ENCODE peak calls at places on chromosomes 2 and 18, in six cellular contexts. H is GM23338; A is CD8-positive, alpha-beta T cell; U is foreskin fibroblast; L is OCI-LY7; I is mucosa of descending colon. X is an unnamed sample.

GRCh38 chr18:67788784-67789545 is 272.4 kb upstream of the DSEL start:
- DNase-seq in A (no peak), L (no peak), U (no peak), I (no peak), H (no peak), X (no peak)

GRCh38 chr2:86017901-86018896 is 87.5 kb downstream of the POLR1A start:
- DNase-seq in I (no peak), H (no peak), L (no peak), U (peak), A (no peak), X (peak)

GRCh38 chr2:240429872-240430491 is 5.5 kb upstream of the GPC1 start:
- DNase-seq in L (no peak), U (no peak), A (no peak), H (no peak), I (no peak), X (no peak)

GRCh38 chr2:177393381-177393780 is 808 bp downstream of the AGPS start:
- DNase-seq in H (no peak), U (peak), I (peak), A (no peak), L (no peak), X (peak)

GRCh38 chr2:123840016-123840415 is 185.1 kb upstream of the CNTNAP5 start:
- DNase-seq in I (no peak), L (no peak), H (no peak), U (no peak), A (no peak), X (no peak)

GRCh38 chr2:217216316-217216715 is 356.5 kb upstream of the TNP1 start:
- DNase-seq in U (no peak), H (no peak), I (no peak), L (no peak), A (no peak), X (no peak)

GRCh38 chr2:1707771-1708351 is 36.5 kb downstream of the PXDN start:
- DNase-seq in A (no peak), I (no peak), U (peak), L (no peak), H (peak), X (no peak)

GRCh38 chr2:55418512-55419235 is 982 bp downstream of the CCDC88A start:
- DNase-seq in L (peak), A (no peak), I (no peak), H (no peak), U (peak), X (no peak)

GRCh38 chr2:112881217-112882000 is 29.6 kb upstream of the IL37 start:
- DNase-seq in H (no peak), A (no peak), L (peak), I (no peak), U (peak), X (peak)

GRCh38 chr2:40364143-40364903 is 87.6 kb downstream of the SLC8A1 start:
- DNase-seq in L (peak), A (no peak), H (no peak), U (peak), I (no peak), X (no peak)

GRCh38 chr2:68482296-68482695 is 14.9 kb downstream of the APLF start:
- DNase-seq in A (no peak), H (no peak), L (no peak), I (no peak), U (peak), X (no peak)

GRCh38 chr18:8996771-8997432 is 105.6 kb upstream of the NDUFV2 start:
- DNase-seq in H (no peak), U (peak), L (no peak), I (no peak), A (no peak), X (no peak)

GRCh38 chr2:120867290-120868231 is 131.9 kb downstream of the GLI2 start:
- DNase-seq in U (peak), A (no peak), H (peak), I (peak), L (no peak), X (peak)

GRCh38 chr2:69493268-69493667 is 56.0 kb upstream of the NFU1 start:
- DNase-seq in U (no peak), L (no peak), I (no peak), H (peak), A (no peak), X (no peak)
- TF ChIP-seq CTCF in U (no peak), L (no peak), I (no peak), H (peak), A (no peak), X (no peak)

GRCh38 chr2:4930704-4931103 is 761.5 kb upstream of the SOX11 start:
- DNase-seq in H (no peak), L (no peak), I (no peak), U (no peak), A (no peak), X (no peak)
- TF ChIP-seq CTCF in H (no peak), L (no peak), I (no peak), U (no peak), A (no peak), X (no peak)

GRCh38 chr2:184646177-184646576 is 47.8 kb downstream of the ZNF804A start:
- DNase-seq in H (no peak), L (peak), A (no peak), I (no peak), U (peak), X (peak)

GRCh38 chr2:184646593-184646992 is 48.3 kb downstream of the ZNF804A start:
- DNase-seq in A (no peak), I (no peak), L (no peak), U (no peak), H (no peak), X (no peak)

DNA sequence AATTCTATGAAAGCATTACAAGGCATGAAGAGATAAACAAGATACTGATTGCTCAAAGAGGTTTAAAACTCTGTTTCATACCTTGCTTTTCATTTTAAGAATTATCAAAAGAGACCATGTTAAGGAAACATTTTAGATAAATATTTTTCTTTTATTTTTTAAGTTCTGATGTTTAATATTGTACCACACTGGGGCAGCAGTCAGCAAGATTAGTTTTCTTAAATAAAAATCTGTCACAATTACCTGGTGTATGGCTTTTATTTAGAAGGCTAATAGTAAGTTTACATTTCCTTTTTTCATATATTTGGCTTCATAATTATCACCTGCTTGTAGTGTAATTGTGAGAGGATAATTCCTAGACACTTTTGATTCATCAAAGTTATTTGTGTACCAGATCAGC is 46.4 kb downstream of the ZNF804A start:
- DNase-seq in H (peak), I (no peak), L (no peak), A (no peak), U (peak), X (no peak)
- TF ChIP-seq CTCF in H (no peak), I (no peak), L (peak), A (no peak), U (no peak), X (no peak)

GRCh38 chr18:35936951-35937350 is 35.5 kb upstream of the RMP24 start:
- DNase-seq in L (no peak), H (no peak), U (no peak), A (no peak), I (no peak), X (no peak)

GRCh38 chr18:35938562-35938961 is 33.9 kb upstream of the RMP24 start:
- DNase-seq in I (no peak), U (no peak), L (no peak), A (no peak), H (no peak), X (no peak)

GRCh38 chr18:35938158-35938557 is 34.3 kb upstream of the RMP24 start:
- DNase-seq in H (no peak), A (no peak), L (no peak), I (no peak), U (peak), X (no peak)

GRCh38 chr18:35941299-35941698 is 31.2 kb upstream of the RMP24 start:
- DNase-seq in I (no peak), U (no peak), L (no peak), A (no peak), H (no peak), X (no peak)

DNA sequence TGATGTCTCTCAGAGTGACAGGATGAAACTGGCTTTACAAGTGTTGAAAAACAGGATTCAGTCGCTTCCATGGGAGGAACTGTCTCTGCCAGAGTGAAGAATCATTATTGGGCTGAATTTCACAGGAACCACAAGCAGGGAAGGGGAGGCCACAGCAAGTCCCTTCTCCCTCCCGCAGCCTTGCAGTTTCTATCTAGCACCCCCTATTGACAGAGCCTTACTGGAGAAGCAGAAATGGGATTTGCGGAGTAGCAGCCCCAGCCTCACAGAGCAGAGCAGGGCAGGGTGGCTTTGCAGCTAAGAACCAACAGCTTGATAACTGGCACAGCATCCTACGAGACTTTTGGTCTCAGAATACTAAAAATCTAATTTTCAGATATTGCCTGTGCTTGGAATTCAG is 33.3 kb upstream of the RMP24 start:
- DNase-seq in H (peak), L (peak), I (no peak), A (no peak), U (peak), X (no peak)
- TF ChIP-seq CTCF in H (peak), L (peak), I (no peak), A (no peak), U (no peak), X (no peak)

DNA sequence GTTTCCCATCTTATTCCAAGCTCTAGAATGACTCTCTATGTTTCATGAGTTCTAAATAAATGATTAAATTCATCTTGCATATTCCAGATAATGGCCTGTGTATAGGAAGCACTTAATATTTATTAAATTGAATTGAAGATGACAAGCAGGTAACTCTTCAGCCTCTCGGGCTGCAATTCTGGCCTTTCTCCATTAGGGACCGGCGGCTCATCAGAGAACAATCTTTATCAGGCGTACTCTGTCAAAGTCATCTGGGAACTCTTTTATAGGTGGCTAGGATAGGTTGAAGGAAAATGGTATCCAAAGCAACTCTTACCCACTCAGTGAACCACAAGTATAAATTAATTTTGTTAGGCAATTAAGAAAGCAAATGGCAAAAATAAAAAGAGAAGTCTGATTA is 308.5 kb downstream of the NOL4 start:
- DNase-seq in U (no peak), L (no peak), I (no peak), H (peak), A (no peak), X (peak)
- TF ChIP-seq CTCF in U (no peak), L (peak), I (no peak), H (peak), A (no peak), X (no peak)

GRCh38 chr2:74146929-74147728 is 583 bp downstream of the BOLA3 start:
- DNase-seq in H (peak), U (peak), I (no peak), A (no peak), L (peak), X (no peak)

GRCh38 chr2:74138952-74139323 is 8.8 kb downstream of the BOLA3 start:
- DNase-seq in H (peak), A (no peak), L (no peak), U (no peak), I (no peak), X (no peak)

GRCh38 chr2:74138219-74138951 is 9.3 kb downstream of the BOLA3 start:
- DNase-seq in U (no peak), L (no peak), A (no peak), I (no peak), H (no peak), X (no peak)

GRCh38 chr2:74137651-74138050 is 10.1 kb downstream of the BOLA3 start:
- DNase-seq in I (no peak), L (no peak), A (no peak), H (no peak), U (no peak), X (no peak)

DNA sequence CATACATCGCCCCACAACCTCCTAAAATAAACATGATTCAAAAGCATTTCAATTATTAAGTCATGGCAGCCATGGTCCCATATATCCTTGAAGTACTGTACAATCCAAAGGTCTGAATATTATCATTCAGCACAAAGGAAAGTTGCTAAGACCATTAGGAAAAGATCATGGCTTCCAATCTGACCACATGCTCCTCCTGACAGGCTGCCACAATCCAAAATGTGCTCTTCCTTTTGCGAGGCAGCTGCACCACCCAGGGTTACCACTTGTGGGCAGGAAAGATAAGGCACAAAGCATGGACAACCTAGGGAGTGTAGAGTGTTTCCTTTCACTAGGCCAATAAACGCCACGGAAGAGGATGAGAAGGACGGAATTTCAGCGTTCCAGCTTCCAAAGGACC is 5.4 kb downstream of the BOLA3 start:
- DNase-seq in U (peak), I (no peak), L (peak), H (peak), A (no peak), X (no peak)
- TF ChIP-seq CTCF in U (no peak), I (no peak), L (peak), H (peak), A (no peak), X (no peak)

GRCh38 chr18:59612461-59612860 is 84.8 kb downstream of the CCBE1 start:
- DNase-seq in U (peak), H (peak), L (no peak), I (no peak), A (no peak), X (no peak)

GRCh38 chr18:59609654-59610053 is 87.6 kb downstream of the CCBE1 start:
- DNase-seq in H (no peak), I (no peak), A (no peak), L (no peak), U (no peak), X (no peak)

GRCh38 chr18:59613903-59614302 is 83.3 kb downstream of the CCBE1 start:
- DNase-seq in A (no peak), L (no peak), I (no peak), U (no peak), H (no peak), X (no peak)

GRCh38 chr18:59607471-59607870 is 89.8 kb downstream of the CCBE1 start:
- DNase-seq in H (no peak), U (no peak), I (no peak), A (no peak), L (no peak), X (no peak)

DNA sequence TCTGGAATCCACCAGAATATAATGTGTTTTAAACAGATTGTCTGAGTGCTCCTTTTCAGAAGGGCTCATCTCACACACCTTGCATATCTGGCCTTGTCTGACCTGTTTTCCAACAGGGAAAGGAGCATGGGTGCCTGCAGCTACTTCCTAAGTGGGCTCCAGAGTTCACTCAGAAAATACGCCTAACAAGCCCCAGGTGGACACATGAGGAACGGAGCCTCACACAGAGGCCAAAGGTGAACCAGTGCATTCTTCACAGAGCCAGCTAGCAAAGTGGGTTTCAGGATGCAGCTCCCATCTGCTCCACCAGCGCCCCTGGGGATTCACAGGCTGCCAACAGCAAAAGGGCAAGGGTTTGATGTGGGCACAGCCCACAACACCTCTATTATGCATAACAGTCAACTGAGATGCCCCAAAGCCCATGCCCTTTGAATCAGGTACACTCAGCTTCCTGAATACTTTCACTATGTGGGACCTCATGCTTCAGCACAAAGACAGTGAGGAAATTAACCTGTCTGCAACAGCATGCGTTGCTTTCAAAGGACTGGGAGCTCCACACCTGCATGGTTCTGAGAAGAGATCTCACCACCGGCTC is 86.6 kb downstream of the CCBE1 start:
- DNase-seq in L (no peak), A (no peak), H (no peak), I (no peak), U (no peak), X (no peak)
- TF ChIP-seq CTCF in L (no peak), A (no peak), H (no peak), I (no peak), U (no peak), X (no peak)

GRCh38 chr2:208406474-208407451 is at the start of gene PTH2R:
- DNase-seq in A (no peak), I (peak), L (no peak), U (peak), H (peak), X (peak)
- TF ChIP-seq CTCF in A (no peak), I (no peak), L (no peak), U (no peak), H (peak), X (no peak)

GRCh38 chr2:64750001-64750816 is 96.5 kb upstream of the SERTAD2 start:
- DNase-seq in U (peak), A (peak), H (peak), L (peak), I (peak), X (peak)
- TF ChIP-seq CTCF in U (no peak), A (no peak), H (peak), L (peak), I (no peak), X (no peak)

X was measured in Calu3.